ENCODE peak calls at places on chromosomes 12 and 14, in seven cellular contexts. G is astrocyte of the spinal cord, N is GM10248, Y is left ventricle myocardium inferior, R is astrocyte, D is Calu3, X is H1. K is an unnamed sample.
A peak's percentile ranks its signal among the peaks of the same experiment; 100 is the strongest.

GRCh38 chr12:17372508-17372907 is 717.5 kb downstream of the RERGL start:
- DNase-seq in G (no peak), N (no peak), Y (no peak), R (no peak), D (no peak), X (no peak), K (no peak)

GRCh38 chr14:102345232-102345631 is 17.5 kb downstream of the CINP start:
- DNase-seq in G (no peak), N (no peak), Y (no peak), R (no peak), D (no peak), X (no peak), K (no peak)

GRCh38 chr12:51082561-51083139 is 746 bp downstream of the CSRNP2 start:
- DNase-seq in G (peak; percentile 43), N (no peak), Y (no peak), R (peak; percentile 42), D (no peak), X (peak; percentile 33), K (peak; percentile 48)

GRCh38 chr12:54033106-54033979 is 493 bp downstream of the HOXC5 start:
- DNase-seq in G (peak; percentile 67), N (no peak), Y (no peak), R (no peak), D (peak; percentile 59), X (no peak), K (no peak)

GRCh38 chr12:17326649-17327048 is 720.7 kb upstream of the LMO3 start:
- DNase-seq in G (no peak), N (no peak), Y (no peak), R (no peak), D (no peak), X (no peak), K (no peak)

GRCh38 chr12:31260840-31261239 is 65.1 kb downstream of the SINHCAF start:
- DNase-seq in G (no peak), N (no peak), Y (no peak), R (no peak), D (no peak), X (no peak), K (no peak)

GRCh38 chr12:73067616-73068015 is 795.4 kb downstream of the TRHDE start:
- DNase-seq in G (no peak), N (no peak), Y (no peak), R (no peak), D (no peak), X (no peak), K (no peak)

GRCh38 chr12:124147579-124147978 is 147.3 kb upstream of the RFLNA start:
- DNase-seq in G (no peak), N (peak; percentile 35), Y (no peak), R (no peak), D (no peak), X (no peak), K (no peak)

GRCh38 chr12:67456281-67456918 is 187.2 kb downstream of the CAND1 start:
- DNase-seq in G (peak; percentile 85), N (no peak), Y (no peak), R (peak; percentile 85), D (no peak), X (no peak), K (peak; percentile 25)

GRCh38 chr14:95516554-95517209 is at the start of gene SYNE3:
- DNase-seq in G (no peak), N (peak; percentile 88), Y (peak; percentile 78), R (no peak), D (peak; percentile 44), X (no peak), K (no peak)

GRCh38 chr14:22699801-22700564 is 55.8 kb upstream of the OR6J1 start:
- DNase-seq in G (no peak), N (no peak), Y (no peak), R (peak; percentile 52), D (no peak), X (no peak), K (peak; percentile 22)

DNA sequence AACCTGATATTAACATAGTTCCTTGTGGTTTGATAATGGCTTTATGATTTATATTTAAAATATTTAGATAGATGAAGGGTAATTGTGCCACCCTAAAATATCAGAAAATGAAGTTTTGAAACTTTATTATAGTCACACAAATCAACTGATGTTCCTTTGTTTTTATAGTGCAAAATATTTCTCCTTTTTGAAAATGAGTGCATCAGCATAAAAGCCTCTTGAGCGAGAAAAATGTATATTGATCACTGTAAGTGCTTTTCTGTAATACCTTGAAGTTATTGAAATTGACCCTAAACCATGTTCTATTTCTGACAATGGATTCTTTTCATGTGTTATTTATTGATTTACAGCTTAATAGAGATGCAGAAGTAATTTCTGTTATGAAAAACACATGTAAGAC is 35.0 kb downstream of the LRFN5 start:
- DNase-seq in G (no peak), N (no peak), Y (no peak), R (no peak), D (no peak), X (no peak), K (no peak)
- TF ChIP-seq CTCF in G (no peak), N (no peak), Y (no peak), R (no peak), D (no peak), X (no peak), K (no peak)

GRCh38 chr12:58310368-58310767 is 369.0 kb downstream of the ATP23 start:
- DNase-seq in G (no peak), N (no peak), Y (no peak), R (peak; percentile 75), D (no peak), X (no peak), K (peak; percentile 66)
- TF ChIP-seq CTCF in G (peak; percentile 15), N (no peak), Y (no peak), R (peak; percentile 8), D (no peak), X (no peak), K (peak; percentile 59)

DNA sequence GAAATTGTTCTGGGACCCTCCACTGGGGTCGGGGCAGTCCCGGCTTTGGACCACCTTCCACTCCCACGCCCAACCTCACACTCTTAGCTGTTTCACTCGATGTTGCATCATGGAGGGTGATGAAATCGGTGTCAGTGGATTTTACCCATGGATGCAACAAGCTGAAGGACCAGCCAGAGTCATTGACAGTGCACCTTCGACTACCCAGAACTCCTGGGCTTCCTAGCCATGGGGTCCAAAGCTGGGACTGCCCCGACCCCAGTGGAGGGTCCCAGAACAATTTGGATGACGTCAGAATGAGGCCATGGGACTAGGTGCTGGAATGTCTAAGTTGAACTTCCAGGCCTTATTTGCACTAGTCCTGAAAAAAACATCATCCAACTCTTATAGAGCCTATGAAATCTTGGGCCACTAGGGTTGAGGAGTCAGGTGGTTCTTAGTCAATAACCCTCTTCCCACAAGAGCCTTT is 897 bp upstream of the IL23A start:
- DNase-seq in G (no peak), N (no peak), Y (no peak), R (no peak), D (no peak), X (no peak), K (no peak)
- TF ChIP-seq CTCF in G (no peak), N (no peak), Y (no peak), R (no peak), D (no peak), X (no peak), K (no peak)

DNA sequence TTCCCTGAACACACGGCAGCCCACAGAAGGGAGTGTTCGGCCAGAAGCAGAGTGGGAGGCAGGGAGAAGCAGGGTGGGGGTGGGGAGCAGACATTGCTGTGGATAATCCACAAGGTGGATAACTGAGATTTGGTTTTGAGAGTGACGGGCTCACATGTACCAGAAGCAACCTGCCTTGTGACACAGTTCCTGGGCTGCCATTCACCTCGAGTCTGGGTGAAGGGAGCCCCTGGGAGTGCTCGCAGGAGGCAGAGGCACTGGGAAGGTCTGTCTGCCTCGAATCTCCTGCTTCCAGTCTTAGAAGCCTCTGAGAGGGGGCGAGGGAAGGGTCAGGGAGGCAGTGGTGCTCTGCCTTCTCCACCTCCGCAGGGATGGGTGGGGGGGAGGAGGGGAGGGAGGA is 24.6 kb downstream of the LRTM2 start:
- DNase-seq in G (no peak), N (no peak), Y (no peak), R (no peak), D (no peak), X (no peak), K (no peak)
- TF ChIP-seq CTCF in G (no peak), N (no peak), Y (no peak), R (no peak), D (no peak), X (no peak), K (no peak)

GRCh38 chr12:109931143-109931542 is 31.1 kb downstream of the TCHP start:
- DNase-seq in G (no peak), N (no peak), Y (no peak), R (no peak), D (no peak), X (no peak), K (no peak)

GRCh38 chr12:109937371-109937770 is 37.3 kb downstream of the TCHP start:
- DNase-seq in G (no peak), N (no peak), Y (no peak), R (no peak), D (no peak), X (no peak), K (no peak)

GRCh38 chr12:109930028-109930800 is 30.1 kb downstream of the TCHP start:
- DNase-seq in G (no peak), N (no peak), Y (no peak), R (no peak), D (no peak), X (no peak), K (no peak)

GRCh38 chr12:109932878-109933503 is 32.9 kb downstream of the TCHP start:
- DNase-seq in G (no peak), N (no peak), Y (peak; percentile 80), R (no peak), D (no peak), X (no peak), K (no peak)

GRCh38 chr12:109934026-109934425 is 34.0 kb downstream of the TCHP start:
- DNase-seq in G (no peak), N (no peak), Y (no peak), R (no peak), D (peak; percentile 11), X (no peak), K (no peak)
- TF ChIP-seq CTCF in G (peak; percentile 69), N (peak; percentile 35), Y (peak; percentile 55), R (peak; percentile 44), D (no peak), X (peak; percentile 44), K (peak; percentile 72)